ENCODE peak calls at places on chromosomes 16 and 17, in seven cellular contexts. D is GM12865, X is cardiac muscle cell, H is AG10803, V is ascending aorta, Z is transverse colon, C is HFF-Myc. K is an unnamed sample.

GRCh38 chr16:28826141-28826540 is 3.3 kb downstream of the ATXN2L start:
- DNase-seq in D (no peak), X (no peak), H (no peak), V (no peak), Z (no peak), C (no peak), K (no peak)

GRCh38 chr17:48378238-48378637 is 51.8 kb downstream of the SKAP1 start:
- DNase-seq in D (no peak), X (no peak), H (no peak), V (no peak), Z (no peak), C (no peak), K (no peak)

GRCh38 chr17:27622914-27623313 is 8.1 kb upstream of the LGALS9 start:
- DNase-seq in D (no peak), X (no peak), H (no peak), V (no peak), Z (no peak), C (no peak), K (no peak)

GRCh38 chr16:47887496-47887895 is 268.3 kb downstream of the ABCC12 start:
- DNase-seq in D (no peak), X (no peak), H (peak), V (no peak), Z (no peak), C (no peak), K (peak)

GRCh38 chr17:29624586-29624985 is 1.9 kb upstream of the CORO6 start:
- DNase-seq in D (no peak), X (no peak), H (no peak), V (no peak), Z (no peak), C (no peak), K (no peak)

GRCh38 chr16:85913688-85914422 is 14.9 kb downstream of the IRF8 start:
- DNase-seq in D (no peak), X (no peak), H (no peak), V (no peak), Z (no peak), C (no peak), K (no peak)

GRCh38 chr16:89114159-89114981 is 20.7 kb downstream of the ACSF3 start:
- DNase-seq in D (peak), X (no peak), H (peak), V (no peak), Z (peak), C (no peak), K (no peak)

GRCh38 chr17:42002792-42003301 is 14.4 kb downstream of the DNAJC7 start:
- DNase-seq in D (no peak), X (no peak), H (no peak), V (no peak), Z (no peak), C (no peak), K (no peak)

GRCh38 chr16:11633113-11633512 is 35.1 kb upstream of the SNN start:
- DNase-seq in D (no peak), X (no peak), H (no peak), V (no peak), Z (no peak), C (no peak), K (no peak)

GRCh38 chr17:48052956-48053757 is 5.0 kb downstream of the NFE2L1 start:
- DNase-seq in D (no peak), X (peak), H (no peak), V (peak), Z (peak), C (no peak), K (no peak)

GRCh38 chr16:87836844-87837581 is 32.3 kb downstream of the SLC7A5 start:
- DNase-seq in D (no peak), X (no peak), H (no peak), V (no peak), Z (no peak), C (no peak), K (no peak)

GRCh38 chr17:59769891-59770290 is 62.4 kb downstream of the VMP1 start:
- DNase-seq in D (no peak), X (no peak), H (peak), V (no peak), Z (no peak), C (no peak), K (no peak)

GRCh38 chr16:85995591-85996461 is 96.9 kb downstream of the IRF8 start:
- DNase-seq in D (peak), X (no peak), H (peak), V (no peak), Z (no peak), C (no peak), K (no peak)

GRCh38 chr17:27339198-27339835 is 45.4 kb downstream of the WSB1 start:
- DNase-seq in D (peak), X (no peak), H (no peak), V (no peak), Z (no peak), C (no peak), K (no peak)

GRCh38 chr16:67537636-67538591 is 9.3 kb downstream of the RIPOR1 start:
- DNase-seq in D (peak), X (peak), H (no peak), V (no peak), Z (peak), C (no peak), K (no peak)

GRCh38 chr16:64019339-64019738 is 1102.5 kb downstream of the CDH11 start:
- DNase-seq in D (no peak), X (no peak), H (no peak), V (no peak), Z (no peak), C (no peak), K (no peak)

GRCh38 chr17:3794890-3795757 is 5.9 kb downstream of the ITGAE start:
- DNase-seq in D (peak), X (no peak), H (peak), V (no peak), Z (no peak), C (no peak), K (no peak)

GRCh38 chr17:36608794-36609497 is 7.6 kb downstream of the MRM1 start:
- DNase-seq in D (peak), X (peak), H (peak), V (no peak), Z (peak), C (no peak), K (no peak)

GRCh38 chr17:66235377-66235994 is 6.3 kb upstream of the APOH start:
- DNase-seq in D (no peak), X (no peak), H (no peak), V (no peak), Z (no peak), C (no peak), K (no peak)

GRCh38 chr17:2484876-2485275 is 26.8 kb downstream of the METTL16 start:
- DNase-seq in D (no peak), X (peak), H (no peak), V (no peak), Z (no peak), C (no peak), K (peak)

GRCh38 chr17:77140878-77141767 is at the start of gene SEC14L1:
- DNase-seq in D (peak), X (peak), H (peak), V (peak), Z (peak), C (no peak), K (no peak)

GRCh38 chr16:12796498-12796897 is 7.2 kb downstream of the CPPED1 start:
- DNase-seq in D (no peak), X (no peak), H (no peak), V (no peak), Z (no peak), C (no peak), K (no peak)

GRCh38 chr17:75688209-75688771 is 21.2 kb downstream of the SAP30BP start:
- DNase-seq in D (peak), X (no peak), H (peak), V (no peak), Z (no peak), C (no peak), K (no peak)

GRCh38 chr16:52562770-52563169 is 15.8 kb upstream of the TOX3 start:
- DNase-seq in D (no peak), X (no peak), H (no peak), V (no peak), Z (no peak), C (no peak), K (no peak)
- H3K4me3 ChIP-seq in D (no peak), X (no peak), H (no peak), V (no peak), Z (no peak), C (no peak), K (no peak)

DNA sequence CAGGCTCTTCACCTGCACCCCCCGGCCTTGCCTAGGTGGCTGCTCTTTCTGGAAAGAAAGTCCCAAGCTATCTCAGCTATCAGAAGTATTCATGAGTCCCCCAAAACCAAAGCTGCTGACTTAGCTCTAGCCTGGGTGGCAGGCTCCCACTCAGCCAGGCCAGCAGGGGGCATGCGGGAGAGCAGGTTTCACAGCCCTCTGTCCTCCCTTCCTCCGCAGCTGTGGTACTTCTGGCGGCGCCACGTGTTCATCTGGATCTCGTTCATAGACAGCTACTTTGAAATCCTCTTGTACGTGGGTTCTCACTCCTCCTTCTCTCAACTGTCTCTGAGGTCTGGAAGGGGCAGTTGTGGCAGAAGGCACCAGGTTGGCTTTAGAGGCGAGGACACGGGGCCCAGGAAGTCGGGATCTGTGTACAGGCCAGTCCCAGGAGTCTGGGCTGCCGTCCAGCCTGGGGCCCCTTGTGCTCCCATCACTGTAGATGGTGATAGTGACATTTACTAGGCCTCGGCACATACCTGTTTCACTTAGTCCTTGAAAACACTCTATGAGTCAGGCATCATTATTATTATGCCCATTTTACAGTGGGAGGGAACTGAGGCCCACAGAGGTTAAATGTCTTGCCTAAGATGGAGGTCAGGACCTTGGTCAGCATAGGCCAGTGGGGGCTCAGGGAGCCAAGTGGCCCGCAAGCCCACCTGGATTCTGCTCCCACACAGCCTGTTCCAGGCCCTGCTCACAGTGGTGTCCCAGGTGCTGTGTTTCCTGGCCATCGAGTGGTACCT is 12.9 kb downstream of the TRPV2 start:
- DNase-seq in D (no peak), X (peak), H (peak), V (no peak), Z (peak), C (no peak), K (no peak)
- TF ChIP-seq CTCF in D (peak), X (peak), H (peak), V (peak), Z (peak), C (peak), K (peak)

GRCh38 chr16:15855704-15856003 is 1.2 kb downstream of the MYH11 start:
- DNase-seq in D (peak), X (no peak), H (no peak), V (no peak), Z (no peak), C (no peak), K (no peak)
- H3K4me3 ChIP-seq in D (no peak), X (no peak), H (no peak), V (peak), Z (peak), C (no peak), K (no peak)

DNA sequence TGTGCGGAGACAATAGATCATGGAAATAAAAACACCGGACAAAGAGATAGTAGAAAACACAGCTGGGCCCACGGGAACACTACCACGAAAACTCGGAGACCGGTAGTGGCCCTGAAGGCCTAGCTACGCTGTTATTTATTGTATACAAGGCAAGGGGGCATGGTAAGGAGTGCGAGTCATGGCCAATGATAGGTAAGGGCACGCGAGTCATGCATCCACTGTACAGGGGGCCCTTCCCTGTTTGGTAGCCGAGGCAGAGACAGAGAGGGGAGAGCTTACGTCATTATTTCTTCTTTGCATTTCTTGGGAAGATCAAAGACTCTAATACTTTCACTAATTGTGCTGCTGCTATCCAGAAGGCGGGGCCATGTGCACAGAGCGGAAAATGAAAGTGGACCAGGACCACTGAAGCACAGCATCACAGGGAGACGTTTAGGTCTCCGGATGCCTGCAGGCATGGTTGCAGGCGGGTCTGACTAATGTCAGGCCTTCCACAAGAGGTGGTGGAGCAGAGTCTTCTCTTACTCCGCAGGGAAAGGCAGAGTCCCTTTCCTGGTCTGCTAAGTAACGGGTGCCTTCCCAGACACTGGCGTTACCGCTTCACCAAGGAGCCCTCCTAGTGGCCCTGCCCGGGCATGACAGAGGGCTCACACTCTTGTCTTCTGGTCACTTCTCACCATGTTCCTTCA is 74.4 kb upstream of the ARL4D start:
- DNase-seq in D (peak), X (no peak), H (peak), V (no peak), Z (no peak), C (no peak), K (no peak)
- TF ChIP-seq CTCF in D (peak), X (no peak), H (peak), V (no peak), Z (no peak), C (peak), K (no peak)

DNA sequence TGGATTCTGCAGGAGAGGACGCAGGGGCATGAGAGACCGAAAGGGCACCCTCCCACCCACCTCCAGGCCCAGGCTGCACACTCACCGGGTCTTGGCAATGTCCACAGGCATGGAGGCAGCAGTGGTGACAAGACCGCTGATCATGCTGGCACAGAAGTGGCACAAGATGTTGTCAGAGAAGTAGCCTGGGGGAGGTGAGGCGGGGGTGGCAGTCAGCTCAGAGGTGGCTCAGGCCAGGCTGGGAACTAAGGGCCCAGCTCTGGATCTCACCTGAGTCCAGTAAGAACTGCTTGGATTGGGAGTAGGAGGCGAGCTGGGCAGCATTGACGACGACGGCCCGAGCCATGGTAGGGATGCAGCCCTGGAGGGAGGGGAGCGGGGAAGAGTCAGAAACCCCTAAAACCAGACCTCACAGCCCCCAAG is 1.8 kb downstream of the SLC25A11 start:
- DNase-seq in D (no peak), X (no peak), H (no peak), V (no peak), Z (no peak), C (no peak), K (no peak)
- H3K4me3 ChIP-seq in D (no peak), X (peak), H (no peak), V (no peak), Z (no peak), C (peak), K (no peak)

GRCh38 chr17:33292184-33292980 is 713 bp downstream of the ASIC2 start:
- DNase-seq in D (no peak), X (peak), H (no peak), V (no peak), Z (peak), C (no peak), K (no peak)
- TF ChIP-seq CTCF in D (peak), X (no peak), H (peak), V (peak), Z (peak), C (peak), K (peak)

GRCh38 chr16:1361685-1362360 is 10.1 kb downstream of the GNPTG start:
- DNase-seq in D (no peak), X (no peak), H (no peak), V (no peak), Z (no peak), C (no peak), K (no peak)
- H3K4me3 ChIP-seq in D (no peak), X (no peak), H (no peak), V (no peak), Z (no peak), C (no peak), K (no peak)

GRCh38 chr16:81860867-81861266 is 81.8 kb downstream of the PLCG2 start:
- DNase-seq in D (no peak), X (no peak), H (no peak), V (no peak), Z (no peak), C (no peak), K (no peak)

GRCh38 chr16:81863630-81864352 is 84.7 kb downstream of the PLCG2 start:
- DNase-seq in D (peak), X (peak), H (no peak), V (no peak), Z (peak), C (no peak), K (no peak)

GRCh38 chr16:81860310-81860709 is 81.2 kb downstream of the PLCG2 start:
- DNase-seq in D (no peak), X (no peak), H (no peak), V (no peak), Z (no peak), C (no peak), K (no peak)

GRCh38 chr16:81861915-81862314 is 82.8 kb downstream of the PLCG2 start:
- DNase-seq in D (no peak), X (no peak), H (no peak), V (no peak), Z (no peak), C (no peak), K (no peak)

GRCh38 chr16:81861503-81861902 is 82.4 kb downstream of the PLCG2 start:
- DNase-seq in D (no peak), X (no peak), H (no peak), V (no peak), Z (no peak), C (no peak), K (no peak)
- TF ChIP-seq CTCF in D (no peak), X (no peak), H (no peak), V (no peak), Z (no peak), C (no peak), K (no peak)

GRCh38 chr17:83079766-83080616 is 582 bp downstream of the METRNL start:
- DNase-seq in D (no peak), X (peak), H (no peak), V (no peak), Z (no peak), C (no peak), K (no peak)

GRCh38 chr17:83080641-83081560 is 1.5 kb downstream of the METRNL start:
- DNase-seq in D (peak), X (peak), H (no peak), V (no peak), Z (peak), C (no peak), K (no peak)

GRCh38 chr17:83082899-83083367 is 3.5 kb downstream of the METRNL start:
- DNase-seq in D (no peak), X (no peak), H (no peak), V (no peak), Z (no peak), C (no peak), K (no peak)

GRCh38 chr17:83082435-83082834 is 3.0 kb downstream of the METRNL start:
- DNase-seq in D (no peak), X (no peak), H (no peak), V (no peak), Z (no peak), C (no peak), K (no peak)

DNA sequence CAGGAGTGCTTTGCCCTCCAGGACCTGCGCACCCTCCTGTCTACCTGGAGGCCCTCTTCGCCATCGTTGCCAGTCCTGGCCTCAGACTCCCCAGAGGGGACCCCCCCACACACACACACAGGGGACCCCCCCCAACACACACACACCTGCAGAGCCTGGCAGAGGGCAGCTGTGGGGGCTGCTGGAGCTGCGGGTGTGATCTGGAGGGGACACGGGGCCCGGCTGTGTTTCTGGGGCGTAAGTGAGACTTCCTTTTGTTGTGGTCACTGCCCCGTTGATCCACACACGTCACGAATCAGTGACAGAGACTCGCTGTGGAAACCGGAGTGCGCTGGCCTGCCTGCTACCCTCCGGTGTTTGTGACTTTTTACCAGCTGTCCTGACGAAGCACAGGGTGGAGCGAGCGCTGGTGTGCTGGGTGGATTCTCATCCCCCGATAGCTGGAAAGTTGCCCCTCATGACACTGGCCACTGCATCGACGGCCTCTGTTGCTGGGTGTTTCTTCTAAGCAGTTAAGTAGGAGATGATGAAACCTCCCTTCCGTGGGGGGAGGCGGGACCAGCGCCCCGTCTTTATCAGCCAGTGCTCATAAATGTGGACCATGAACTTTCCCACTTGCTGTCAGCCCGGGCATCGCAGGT is 2.3 kb downstream of the METRNL start:
- DNase-seq in D (no peak), X (no peak), H (peak), V (peak), Z (peak), C (no peak), K (no peak)
- H3K4me3 ChIP-seq in D (no peak), X (peak), H (peak), V (peak), Z (peak), C (peak), K (peak)

DNA sequence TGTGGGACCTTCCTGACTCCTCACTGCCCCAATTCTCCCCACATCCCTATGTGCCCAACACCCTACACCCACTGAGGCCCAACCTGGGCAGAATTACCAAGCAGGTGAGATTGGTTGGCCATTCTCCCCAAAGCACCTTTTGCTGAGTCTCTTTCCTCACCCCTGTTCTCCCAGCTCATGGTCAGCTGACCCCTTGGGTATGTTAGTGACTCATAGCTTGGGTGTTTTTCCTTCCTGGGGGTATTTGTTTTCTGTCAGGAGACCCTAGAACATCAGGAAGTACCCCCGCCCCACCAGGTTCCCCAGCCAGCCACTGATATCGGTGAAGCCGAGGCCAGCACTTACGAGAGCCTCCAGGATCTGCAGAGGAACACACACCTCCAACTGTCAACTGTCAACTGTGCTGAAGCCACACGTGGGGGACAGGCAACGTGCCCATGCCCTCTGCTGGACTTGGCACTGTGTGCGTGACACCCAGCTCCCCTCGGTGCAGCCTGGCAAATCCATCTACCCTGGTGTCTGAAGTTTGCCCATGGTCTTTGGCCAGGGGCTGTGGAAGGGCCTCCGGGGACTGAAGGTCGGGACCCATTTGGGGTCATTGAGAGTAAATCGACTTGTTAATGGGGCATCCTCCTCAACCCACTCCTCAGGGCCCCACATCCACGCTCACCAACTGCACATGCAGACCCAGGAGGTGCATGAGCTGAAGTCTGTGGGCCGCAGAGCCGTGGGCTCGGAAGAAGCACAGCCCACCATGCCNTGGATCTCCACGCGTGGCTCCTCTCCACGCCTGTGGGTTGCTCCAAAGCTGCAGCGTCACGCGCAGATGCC is 53.1 kb downstream of the METRNL start:
- DNase-seq in D (no peak), X (no peak), H (no peak), V (peak), Z (no peak), C (no peak), K (no peak)
- TF ChIP-seq CTCF in D (no peak), X (no peak), H (no peak), V (no peak), Z (no peak), C (no peak), K (no peak)